ENCODE peak calls at places on chromosomes 16 and 17, in five cellular contexts. One of them, this sample, is unnamed.

GRCh38 chr17:14458724-14459123 is 157.8 kb downstream of the HS3ST3B1 start:
- DNase-seq in spleen: no peak
- DNase-seq in IMR-90: no peak
- DNase-seq in A549: no peak
- DNase-seq in Peyer's patch: no peak
- DNase-seq in this sample: no peak

GRCh38 chr17:41793749-41794602 is 7.5 kb upstream of the JUP start:
- DNase-seq in spleen: no peak
- DNase-seq in IMR-90: peak
- DNase-seq in A549: no peak
- DNase-seq in Peyer's patch: peak
- DNase-seq in this sample: no peak

GRCh38 chr17:37506678-37507077 is 17.0 kb downstream of the DUSP14 start:
- DNase-seq in spleen: no peak
- DNase-seq in IMR-90: peak
- DNase-seq in A549: peak
- DNase-seq in Peyer's patch: no peak
- DNase-seq in this sample: no peak

GRCh38 chr16:57128787-57129389 is 36.5 kb downstream of the CPNE2 start:
- DNase-seq in spleen: no peak
- DNase-seq in IMR-90: no peak
- DNase-seq in A549: no peak
- DNase-seq in Peyer's patch: no peak
- DNase-seq in this sample: no peak

GRCh38 chr16:17346774-17347569 is 123.8 kb downstream of the XYLT1 start:
- DNase-seq in spleen: peak
- DNase-seq in IMR-90: no peak
- DNase-seq in A549: no peak
- DNase-seq in Peyer's patch: no peak
- DNase-seq in this sample: no peak

GRCh38 chr17:3894927-3895343 is 2.1 kb upstream of the CAMKK1 start:
- DNase-seq in spleen: no peak
- DNase-seq in IMR-90: peak
- DNase-seq in A549: peak
- DNase-seq in Peyer's patch: no peak
- DNase-seq in this sample: no peak

GRCh38 chr16:15988268-15989013 is 39.0 kb downstream of the ABCC1 start:
- DNase-seq in spleen: no peak
- DNase-seq in IMR-90: peak
- DNase-seq in A549: no peak
- DNase-seq in Peyer's patch: no peak
- DNase-seq in this sample: no peak

GRCh38 chr17:35372846-35373531 is 432 bp downstream of the SLFN11 start:
- DNase-seq in spleen: peak
- DNase-seq in IMR-90: no peak
- DNase-seq in A549: no peak
- DNase-seq in Peyer's patch: no peak
- DNase-seq in this sample: no peak

GRCh38 chr16:29820730-29821662 is 734 bp downstream of the MVP start:
- DNase-seq in spleen: peak
- DNase-seq in IMR-90: no peak
- DNase-seq in A549: peak
- DNase-seq in Peyer's patch: peak
- DNase-seq in this sample: no peak

GRCh38 chr17:39872700-39873099 is 4.7 kb downstream of the ZPBP2 start:
- DNase-seq in spleen: no peak
- DNase-seq in IMR-90: peak
- DNase-seq in A549: no peak
- DNase-seq in Peyer's patch: no peak
- DNase-seq in this sample: no peak

DNA sequence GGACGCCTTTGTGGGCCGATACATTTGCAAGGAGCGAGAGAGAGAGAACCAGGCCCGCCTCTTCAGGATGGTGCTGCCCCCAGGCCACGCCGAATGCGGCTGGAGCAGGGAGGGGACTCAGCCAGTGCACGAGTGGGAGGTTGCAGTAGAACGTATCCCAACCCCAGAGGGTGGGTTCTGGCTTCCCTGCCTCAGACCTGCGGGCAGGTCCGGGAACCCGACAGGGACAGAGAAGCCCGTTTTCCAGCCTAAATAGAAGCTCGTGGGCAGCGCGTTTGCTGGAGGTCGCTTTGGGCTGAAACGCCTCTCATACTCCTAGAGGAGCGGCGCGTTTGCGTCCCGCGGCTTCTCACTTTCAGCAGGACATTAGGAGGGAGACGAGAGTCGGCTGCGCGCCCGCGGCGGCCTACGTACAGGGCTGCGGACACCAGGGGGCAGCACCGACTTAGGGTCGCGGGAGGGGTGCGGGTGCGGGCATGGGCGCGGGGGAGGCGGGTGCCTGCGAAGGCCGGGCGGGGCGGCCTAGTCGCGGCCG is 11.0 kb downstream of the TBX2 start:
- DNase-seq in spleen: peak
- DNase-seq in IMR-90: peak
- DNase-seq in A549: peak
- DNase-seq in Peyer's patch: peak
- DNase-seq in this sample: peak
- H3K27ac ChIP-seq in spleen: no peak
- H3K27ac ChIP-seq in IMR-90: peak
- H3K27ac ChIP-seq in A549: no peak
- H3K27ac ChIP-seq in Peyer's patch: peak
- H3K27ac ChIP-seq in this sample: peak

DNA sequence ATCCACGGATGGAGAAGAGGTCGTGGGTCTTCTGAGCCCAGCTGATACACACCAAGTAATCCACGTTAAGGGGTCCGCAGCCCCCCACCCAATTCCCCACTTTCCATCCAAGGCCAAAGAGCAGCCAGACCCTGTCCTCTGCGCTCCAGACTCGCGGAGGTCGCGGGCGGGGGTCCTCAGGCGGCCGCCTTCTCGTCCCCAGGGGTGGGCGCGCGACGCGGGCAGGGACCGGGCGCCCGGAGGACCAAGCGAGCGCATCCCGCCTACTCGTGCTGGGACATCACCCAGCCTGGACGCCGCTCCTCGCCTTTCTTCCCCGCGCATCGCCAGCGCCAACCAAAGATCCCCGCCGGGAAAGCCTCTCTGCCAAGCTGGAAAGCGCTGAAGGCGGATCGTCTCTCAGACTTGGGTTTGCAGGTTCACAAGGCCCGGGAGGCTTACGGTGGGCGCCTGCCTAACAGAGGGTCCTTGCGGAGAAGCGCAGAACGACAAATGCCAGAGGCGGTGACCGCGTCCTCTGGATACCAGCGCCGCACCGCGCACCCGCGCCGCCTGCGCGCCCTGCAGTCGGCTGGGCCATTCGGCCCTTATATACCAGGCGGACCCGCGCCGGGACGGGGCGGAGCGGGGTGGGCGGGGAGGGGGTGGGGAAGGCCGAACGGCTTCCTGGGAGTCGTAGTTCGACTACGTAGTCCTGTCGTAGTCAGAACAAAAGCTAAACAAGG is 471.6 kb downstream of the SOX9 start:
- DNase-seq in spleen: no peak
- DNase-seq in IMR-90: peak
- DNase-seq in A549: peak
- DNase-seq in Peyer's patch: peak
- DNase-seq in this sample: peak
- TF ChIP-seq POLR2A in spleen: no peak
- TF ChIP-seq POLR2A in IMR-90: peak
- TF ChIP-seq POLR2A in A549: peak
- TF ChIP-seq POLR2A in Peyer's patch: peak
- TF ChIP-seq POLR2A in this sample: peak

GRCh38 chr16:14304891-14305459 is 233.9 kb downstream of the MRTFB start:
- DNase-seq in spleen: peak
- DNase-seq in IMR-90: no peak
- DNase-seq in A549: no peak
- DNase-seq in Peyer's patch: no peak
- DNase-seq in this sample: no peak
- H3K27ac ChIP-seq in spleen: no peak
- H3K27ac ChIP-seq in IMR-90: no peak
- H3K27ac ChIP-seq in A549: peak
- H3K27ac ChIP-seq in Peyer's patch: no peak
- H3K27ac ChIP-seq in this sample: no peak

DNA sequence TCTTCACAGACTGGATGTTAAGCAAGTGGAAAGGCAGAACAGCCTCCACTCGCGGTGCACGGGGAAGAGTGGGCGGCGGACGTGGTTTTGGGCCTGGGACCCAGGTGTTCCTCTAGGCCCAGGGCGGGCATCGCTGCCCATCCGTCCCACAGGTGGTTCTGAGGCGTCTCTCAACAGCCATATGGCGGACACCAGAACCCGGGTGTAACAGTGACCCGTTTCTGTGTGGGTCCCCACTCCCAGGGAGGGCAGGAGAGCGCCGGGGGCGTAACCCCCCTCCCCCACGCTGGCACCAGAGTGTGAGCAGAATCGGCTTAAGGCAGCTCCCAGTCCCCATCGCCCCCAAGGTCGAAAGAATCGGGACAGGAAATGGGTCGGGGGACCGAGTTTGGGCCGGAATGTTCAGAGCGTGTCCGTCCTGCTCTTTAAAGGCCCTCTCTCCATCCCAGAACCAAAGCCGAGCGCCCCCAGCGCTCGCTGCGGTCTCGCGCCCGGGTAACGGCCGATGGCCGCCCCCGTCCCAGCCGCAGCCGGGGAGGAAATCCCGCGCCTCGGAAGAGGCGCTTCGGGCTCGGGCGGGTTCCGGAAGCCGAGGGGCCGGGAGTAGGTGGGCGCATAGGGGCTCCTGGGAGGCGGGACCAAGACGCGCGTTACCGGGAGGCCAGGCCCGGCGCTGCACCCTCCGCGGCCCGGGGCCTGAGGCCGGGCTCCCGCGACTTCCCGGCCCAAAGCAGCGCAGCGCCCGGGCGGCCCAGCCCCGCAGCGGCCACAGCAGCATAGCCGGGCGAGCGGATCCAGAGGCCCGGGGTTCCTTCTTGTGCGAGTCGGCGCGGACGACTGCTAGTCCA is at the start of gene TK2:
- DNase-seq in spleen: peak
- DNase-seq in IMR-90: peak
- DNase-seq in A549: no peak
- DNase-seq in Peyer's patch: peak
- DNase-seq in this sample: peak
- TF ChIP-seq POLR2A in spleen: no peak
- TF ChIP-seq POLR2A in IMR-90: peak
- TF ChIP-seq POLR2A in A549: peak
- TF ChIP-seq POLR2A in Peyer's patch: peak
- TF ChIP-seq POLR2A in this sample: peak

GRCh38 chr17:16418684-16419066 is 3.3 kb downstream of the TRPV2 start:
- DNase-seq in spleen: no peak
- DNase-seq in IMR-90: no peak
- DNase-seq in A549: no peak
- DNase-seq in Peyer's patch: no peak
- DNase-seq in this sample: no peak
- H3K27ac ChIP-seq in spleen: no peak
- H3K27ac ChIP-seq in IMR-90: peak
- H3K27ac ChIP-seq in A549: peak
- H3K27ac ChIP-seq in Peyer's patch: peak
- H3K27ac ChIP-seq in this sample: peak

This sample was measured in suprapubic skin.